ENCODE peak calls at places on chromosomes 2 and 18, in eight cellular contexts. G, H, E, O, X, M, J and F are unnamed samples.

GRCh38 chr2:220393717-220394116 is 766.3 kb downstream of the SLC4A3 start:
- DNase-seq in G (no peak), H (no peak), E (no peak), O (no peak), X (no peak), M (no peak), J (no peak), F (no peak)

GRCh38 chr18:26317353-26317865 is 91.2 kb downstream of the TAF4B start:
- DNase-seq in G (no peak), H (no peak), E (no peak), O (no peak), X (peak), M (no peak), J (no peak), F (no peak)

GRCh38 chr2:53793261-53793660 is 6.4 kb downstream of the ERLEC1 start:
- DNase-seq in G (no peak), H (no peak), E (no peak), O (no peak), X (no peak), M (no peak), J (no peak), F (no peak)

GRCh38 chr18:54155412-54155811 is 69.1 kb downstream of the MBD2 start:
- DNase-seq in G (no peak), H (no peak), E (no peak), O (no peak), X (no peak), M (no peak), J (no peak), F (no peak)

GRCh38 chr2:128411431-128411830 is 92.8 kb upstream of the HS6ST1 start:
- DNase-seq in G (no peak), H (no peak), E (no peak), O (no peak), X (no peak), M (no peak), J (peak), F (no peak)

GRCh38 chr2:71220743-71221142 is 6.2 kb downstream of the PAIP2B start:
- DNase-seq in G (no peak), H (no peak), E (no peak), O (no peak), X (no peak), M (no peak), J (no peak), F (no peak)

GRCh38 chr2:88416016-88416663 is 36.4 kb downstream of the FOXI3 start:
- DNase-seq in G (no peak), H (no peak), E (no peak), O (no peak), X (no peak), M (no peak), J (no peak), F (no peak)

GRCh38 chr2:8457620-8458255 is 224.1 kb upstream of the ID2 start:
- DNase-seq in G (peak), H (no peak), E (no peak), O (no peak), X (no peak), M (no peak), J (no peak), F (peak)

GRCh38 chr18:76957384-76958355 is 135.3 kb downstream of the ZNF236 start:
- DNase-seq in G (no peak), H (no peak), E (no peak), O (peak), X (no peak), M (no peak), J (no peak), F (no peak)

GRCh38 chr2:239376942-239377531 is 23.8 kb downstream of the HDAC4 start:
- DNase-seq in G (no peak), H (no peak), E (no peak), O (no peak), X (no peak), M (no peak), J (no peak), F (no peak)